ENCODE peak calls at places on chromosomes 12 and 14, in ten cellular contexts. H, Y, W, J, N, D, K, T, C and P are unnamed samples.

GRCh38 chr14:101551729-101552595 is 9.3 kb upstream of the DIO3 start:
- DNase-seq in H (no peak), Y (no peak), W (no peak), J (no peak), N (no peak), D (no peak), K (peak), T (no peak), C (no peak), P (no peak)

GRCh38 chr14:72615511-72616121 is 278.3 kb downstream of the DPF3 start:
- DNase-seq in H (no peak), Y (peak), W (no peak), J (peak), N (peak), D (no peak), K (no peak), T (no peak), C (no peak), P (no peak)

GRCh38 chr14:101788016-101788695 is 26.6 kb downstream of the PPP2R5C start:
- DNase-seq in H (no peak), Y (no peak), W (no peak), J (no peak), N (no peak), D (no peak), K (no peak), T (no peak), C (no peak), P (no peak)

GRCh38 chr12:16120027-16120426 is 157.5 kb downstream of the SLC15A5 start:
- DNase-seq in H (no peak), Y (no peak), W (no peak), J (no peak), N (no peak), D (no peak), K (no peak), T (no peak), C (no peak), P (no peak)

GRCh38 chr14:74959596-74960180 is 4.3 kb upstream of the PGF start:
- DNase-seq in H (no peak), Y (no peak), W (no peak), J (no peak), N (no peak), D (no peak), K (peak), T (no peak), C (no peak), P (no peak)

GRCh38 chr14:31419179-31420012 is 954 bp downstream of the HEATR5A start:
- DNase-seq in H (no peak), Y (peak), W (peak), J (no peak), N (no peak), D (no peak), K (no peak), T (no peak), C (no peak), P (no peak)

GRCh38 chr14:32560213-32560857 is 231.2 kb downstream of the AKAP6 start:
- DNase-seq in H (no peak), Y (peak), W (peak), J (peak), N (peak), D (peak), K (peak), T (peak), C (no peak), P (no peak)

GRCh38 chr12:58268080-58268479 is 326.7 kb downstream of the ATP23 start:
- DNase-seq in H (no peak), Y (peak), W (no peak), J (peak), N (no peak), D (no peak), K (no peak), T (no peak), C (no peak), P (no peak)

GRCh38 chr14:38143651-38144505 is 63.8 kb upstream of the SSTR1 start:
- DNase-seq in H (no peak), Y (peak), W (peak), J (peak), N (no peak), D (no peak), K (no peak), T (peak), C (no peak), P (no peak)

GRCh38 chr12:122182887-122183587 is at the start of gene LRRC43:
- DNase-seq in H (no peak), Y (peak), W (no peak), J (no peak), N (peak), D (peak), K (no peak), T (no peak), C (no peak), P (no peak)

GRCh38 chr12:64691793-64692583 is 67.2 kb downstream of the GNS start:
- DNase-seq in H (no peak), Y (no peak), W (no peak), J (peak), N (peak), D (no peak), K (no peak), T (no peak), C (no peak), P (no peak)

GRCh38 chr12:68623984-68624383 is 13.3 kb downstream of the RAP1B start:
- DNase-seq in H (no peak), Y (peak), W (peak), J (peak), N (no peak), D (no peak), K (no peak), T (no peak), C (no peak), P (no peak)

GRCh38 chr12:252634-253033 is 10.0 kb downstream of the SLC6A13 start:
- DNase-seq in H (no peak), Y (no peak), W (no peak), J (no peak), N (peak), D (no peak), K (no peak), T (no peak), C (no peak), P (no peak)